ENCODE peak calls at places on chromosomes 2 and 18, in nine cellular contexts. D, B, F, S, O, J, Z, K and Q are unnamed samples.
A peak's percentile ranks its signal among the peaks of the same experiment; 100 is the strongest.

GRCh38 chr2:159050426-159050825 is 82.0 kb downstream of the TANC1 start:
- DNase-seq in D (no peak), F (no peak), Z (no peak), O (no peak), S (no peak), K (no peak), B (peak; percentile 39), J (no peak), Q (no peak)

GRCh38 chr2:45498661-45499550 is 112.2 kb downstream of the SRBD1 start:
- DNase-seq in J (no peak), B (peak; percentile 4), D (no peak), K (no peak), S (no peak), O (no peak), Z (no peak), F (no peak), Q (no peak)

GRCh38 chr2:155043097-155043496 is 344.6 kb downstream of the KCNJ3 start:
- DNase-seq in Z (no peak), F (no peak), K (no peak), J (no peak), S (no peak), B (no peak), O (no peak), D (no peak), Q (no peak)

GRCh38 chr2:195666113-195666712 is 9.2 kb downstream of the SLC39A10 start:
- DNase-seq in F (no peak), O (no peak), Z (no peak), J (no peak), K (no peak), D (no peak), S (no peak), B (no peak), Q (no peak)

GRCh38 chr2:128376241-128377041 is 57.8 kb upstream of the HS6ST1 start:
- DNase-seq in F (no peak), Z (no peak), J (no peak), D (no peak), O (no peak), B (no peak), K (peak; percentile 44), S (no peak), Q (no peak)

GRCh38 chr2:43542285-43542933 is 53.4 kb downstream of the THADA start:
- DNase-seq in D (no peak), F (peak; percentile 50), J (no peak), K (peak; percentile 63), Z (peak; percentile 50), B (peak; percentile 38), S (peak; percentile 69), O (peak; percentile 85), Q (peak; percentile 76)

GRCh38 chr2:108215794-108216211 is 24.0 kb upstream of the SULT1C3 start:
- DNase-seq in B (no peak), S (peak; percentile 29), O (peak; percentile 55), F (peak; percentile 12), Z (peak; percentile 4), D (no peak), J (no peak), K (peak; percentile 61), Q (peak; percentile 36)

GRCh38 chr2:158120102-158120501 is 18.4 kb downstream of the UPP2 start:
- DNase-seq in S (no peak), O (no peak), F (no peak), Z (no peak), D (no peak), K (no peak), B (no peak), J (no peak), Q (no peak)

GRCh38 chr2:152344561-152345195 is 9.7 kb downstream of the FMNL2 start:
- DNase-seq in Z (no peak), K (no peak), B (no peak), D (no peak), F (no peak), O (no peak), S (no peak), J (no peak), Q (no peak)

GRCh38 chr2:236601306-236602202 is 31.9 kb downstream of the ACKR3 start:
- DNase-seq in F (no peak), Z (no peak), J (no peak), S (no peak), B (peak; percentile 52), K (no peak), D (no peak), O (no peak), Q (no peak)

GRCh38 chr18:31648966-31649429 is 35.4 kb downstream of the B4GALT6 start:
- DNase-seq in B (peak; percentile 91), F (no peak), J (no peak), S (peak; percentile 28), O (peak; percentile 1), K (peak; percentile 84), D (no peak), Z (no peak), Q (peak; percentile 90)

GRCh38 chr2:181999255-181999654 is 13.6 kb downstream of the PPP1R1C start:
- DNase-seq in J (no peak), F (no peak), O (no peak), Z (no peak), S (no peak), D (no peak), K (no peak), B (no peak), Q (no peak)

GRCh38 chr2:68768461-68768860 is 33.9 kb downstream of the ARHGAP25 start:
- DNase-seq in S (no peak), D (no peak), O (no peak), B (peak; percentile 50), F (no peak), Z (no peak), K (no peak), J (no peak), Q (no peak)

GRCh38 chr2:231342111-231342711 is 53.3 kb upstream of the B3GNT7 start:
- DNase-seq in B (no peak), Z (no peak), K (peak; percentile 35), F (no peak), J (no peak), O (no peak), D (no peak), S (no peak), Q (no peak)
- H3K4me3 ChIP-seq in B (no peak overlapping the region), Z (no peak overlapping the region), K (no peak overlapping the region), F (no peak overlapping the region), J (no peak overlapping the region), O (no peak overlapping the region), D (no peak overlapping the region), S (no peak overlapping the region), Q (no peak overlapping the region)

GRCh38 chr2:78994789-78995188 is 30.7 kb upstream of the REG3G start:
- DNase-seq in F (no peak), O (no peak), S (no peak), Z (no peak), J (no peak), B (no peak), K (no peak), D (no peak), Q (no peak)

GRCh38 chr2:78993518-78994148 is 31.9 kb upstream of the REG3G start:
- DNase-seq in B (no peak), K (no peak), F (no peak), D (no peak), Z (no peak), O (no peak), J (no peak), S (no peak), Q (no peak)

GRCh38 chr2:78992807-78993517 is 32.5 kb upstream of the REG3G start:
- DNase-seq in J (no peak), F (no peak), B (no peak), S (no peak), D (no peak), Z (peak; percentile 42), K (no peak), O (no peak), Q (no peak)

DNA sequence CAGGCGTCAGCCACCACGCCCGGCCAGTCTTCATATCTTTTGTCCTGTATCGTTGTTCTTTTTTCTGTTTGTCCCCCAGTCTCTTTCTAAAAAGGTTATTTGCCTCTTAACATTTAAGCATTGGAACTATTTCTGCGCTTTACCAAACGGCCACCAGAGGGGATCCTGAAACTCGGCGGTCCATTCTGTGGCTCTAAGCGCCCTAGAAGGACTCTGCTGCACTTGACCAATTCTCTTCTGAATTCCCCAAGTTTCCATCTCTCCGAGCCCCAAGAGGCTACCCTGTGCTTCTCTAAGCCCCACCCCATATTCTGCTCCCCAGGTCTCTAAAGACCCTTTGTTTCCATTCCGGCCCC is 33.1 kb upstream of the REG3G start:
- DNase-seq in S (no peak), D (no peak), K (peak; percentile 25), B (no peak), O (no peak), Z (peak; percentile 69), J (no peak), F (no peak), Q (no peak)
- H3K4me3 ChIP-seq in S (no peak overlapping the region), D (no peak overlapping the region), K (no peak overlapping the region), B (no peak overlapping the region), O (no peak overlapping the region), Z (peak overlapping the region; percentile 28), J (no peak overlapping the region), F (no peak overlapping the region), Q (no peak overlapping the region)

GRCh38 chr2:27178469-27178868 is 29.7 kb downstream of the TCF23 start:
- DNase-seq in B (no peak), J (no peak), O (no peak), Z (no peak), S (no peak), F (no peak), D (no peak), K (no peak), Q (no peak)
- H3K4me3 ChIP-seq in B (no peak overlapping the region), J (no peak overlapping the region), O (no peak overlapping the region), Z (no peak overlapping the region), S (no peak overlapping the region), F (no peak overlapping the region), D (no peak overlapping the region), K (no peak overlapping the region), Q (no peak overlapping the region)

GRCh38 chr18:55857409-55857808 is 269.4 kb upstream of the TCF4 start:
- DNase-seq in Z (no peak), J (no peak), F (no peak), O (no peak), S (no peak), D (no peak), B (no peak), K (no peak), Q (no peak)

GRCh38 chr18:55858661-55859111 is 270.7 kb upstream of the TCF4 start:
- DNase-seq in S (peak; percentile 61), Z (no peak), J (no peak), O (peak; percentile 81), F (no peak), K (no peak), D (no peak), B (no peak), Q (peak; percentile 31)

GRCh38 chr18:55861266-55861665 is 273.3 kb upstream of the TCF4 start:
- DNase-seq in B (no peak), D (no peak), F (no peak), Z (no peak), S (peak; percentile 78), O (peak; percentile 64), J (no peak), K (no peak), Q (peak; percentile 55)

GRCh38 chr18:55857961-55858360 is 270.0 kb upstream of the TCF4 start:
- DNase-seq in O (no peak), K (no peak), S (no peak), F (no peak), D (no peak), J (no peak), Z (no peak), B (no peak), Q (peak; percentile 54)

DNA sequence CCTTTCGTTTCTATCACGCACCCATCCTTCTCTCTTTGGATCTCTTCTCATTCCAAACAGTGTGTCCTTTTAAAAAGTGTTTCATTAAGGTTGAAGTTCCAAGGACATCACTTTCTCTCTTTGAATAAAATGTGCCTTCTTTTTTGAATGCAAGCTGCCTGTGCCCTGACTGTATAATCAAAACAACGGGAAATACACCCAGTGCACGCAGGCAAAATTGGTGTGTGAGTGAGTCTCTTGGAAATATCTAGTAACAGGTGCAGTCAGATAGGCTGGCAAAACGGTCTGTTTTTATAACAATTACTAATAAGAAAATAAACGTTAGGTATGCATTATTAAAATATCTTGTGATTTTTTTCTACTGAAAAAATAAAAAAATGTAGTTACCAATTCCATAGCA is 271.1 kb upstream of the TCF4 start:
- DNase-seq in F (no peak), S (no peak), D (no peak), O (no peak), B (no peak), J (no peak), Z (no peak), K (no peak), Q (no peak)
- H3K4me3 ChIP-seq in F (peak overlapping the region; percentile 26), S (peak overlapping the region; percentile 54), D (peak overlapping the region; percentile 23), O (peak overlapping the region; percentile 83), B (no peak overlapping the region), J (no peak overlapping the region), Z (no peak overlapping the region), K (no peak overlapping the region), Q (peak overlapping the region; percentile 44)